ENCODE peak calls at places on chromosomes 6 and 20, in nine cellular contexts. G, Y, N, Q, M, H, L, C and K are unnamed samples.
A peak's percentile ranks its signal among the peaks of the same experiment; 100 is the strongest.

GRCh38 chr6:95133578-95133977 is 443.8 kb upstream of the MANEA start:
- DNase-seq in G (peak; percentile 39), Y (no peak), N (peak; percentile 23), L (no peak), M (no peak), C (peak; percentile 21), H (no peak), Q (no peak), K (no peak)

GRCh38 chr6:31474871-31475286 is 23.1 kb upstream of the MICB start:
- DNase-seq in M (no peak), C (no peak), Q (no peak), L (no peak), G (peak; percentile 14), Y (no peak), H (no peak), N (no peak), K (no peak)

GRCh38 chr6:42142118-42142835 is at the start of gene C6orf132:
- DNase-seq in G (peak; percentile 59), N (peak; percentile 42), C (no peak), M (no peak), Q (peak; percentile 73), L (peak; percentile 71), H (no peak), Y (no peak), K (no peak)

GRCh38 chr6:33314943-33315752 is 1.3 kb upstream of the TAPBP start:
- DNase-seq in L (no peak), N (peak; percentile 17), M (peak; percentile 71), Q (no peak), G (no peak), Y (no peak), H (peak; percentile 42), C (peak; percentile 50), K (peak; percentile 81)

GRCh38 chr20:62977613-62978558 is 25.4 kb downstream of the SLC17A9 start:
- DNase-seq in C (peak; percentile 33), G (no peak), L (peak; percentile 42), Y (no peak), M (no peak), N (no peak), H (no peak), Q (no peak), K (no peak)

GRCh38 chr6:30903236-30903635 is 4.8 kb upstream of the GTF2H4 start:
- DNase-seq in M (no peak), Q (no peak), L (no peak), G (no peak), Y (no peak), C (no peak), H (no peak), N (no peak), K (no peak)

GRCh38 chr6:32970413-32971244 is 2.2 kb downstream of the BRD2 start:
- DNase-seq in H (peak; percentile 77), N (peak; percentile 59), L (peak; percentile 71), C (peak; percentile 77), Q (peak; percentile 76), Y (peak; percentile 50), G (peak; percentile 76), M (peak; percentile 94), K (peak; percentile 95)

GRCh38 chr20:9015984-9016324 is 52.9 kb upstream of the PLCB4 start:
- DNase-seq in H (no peak), L (no peak), Y (no peak), N (peak; percentile 67), G (peak; percentile 95), M (no peak), Q (no peak), C (peak; percentile 29), K (no peak)

GRCh38 chr6:75317503-75318206 is 33.1 kb upstream of the TMEM30A start:
- DNase-seq in C (peak; percentile 24), Y (no peak), L (no peak), H (peak; percentile 71), Q (no peak), N (no peak), M (no peak), G (no peak), K (no peak)

GRCh38 chr6:43123691-43124314 is 47.3 kb upstream of the SRF start:
- DNase-seq in Q (no peak), Y (no peak), M (no peak), L (no peak), C (no peak), H (no peak), N (no peak), G (no peak), K (no peak)

GRCh38 chr6:137095651-137096238 is 51.0 kb upstream of the IL20RA start:
- DNase-seq in L (no peak), N (no peak), G (no peak), Y (no peak), Q (no peak), H (no peak), C (no peak), M (no peak), K (no peak)

GRCh38 chr6:162973141-162973872 is 245.5 kb downstream of the PACRG start:
- DNase-seq in Y (no peak), Q (no peak), M (no peak), N (no peak), G (no peak), H (no peak), L (no peak), C (no peak), K (no peak)

GRCh38 chr20:20782747-20783146 is 70.3 kb upstream of the RALGAPA2 start:
- DNase-seq in H (no peak), C (no peak), L (peak; percentile 36), Y (no peak), Q (no peak), M (no peak), N (no peak), G (no peak), K (no peak)

GRCh38 chr6:154868143-154868594 is 126.9 kb upstream of the TIAM2 start:
- DNase-seq in H (peak; percentile 57), N (no peak), Q (no peak), L (peak; percentile 35), M (no peak), Y (peak; percentile 15), G (peak; percentile 54), C (peak; percentile 37), K (no peak)

GRCh38 chr6:106572436-106572835 is 56.9 kb downstream of the RTN4IP1 start:
- DNase-seq in C (no peak), Q (no peak), Y (no peak), N (no peak), H (no peak), G (no peak), M (no peak), L (no peak), K (no peak)

GRCh38 chr20:5918856-5919633 is 31.3 kb downstream of the TRMT6 start:
- DNase-seq in Q (no peak), H (peak; percentile 67), C (peak; percentile 83), N (peak; percentile 76), G (peak; percentile 48), M (no peak), L (peak; percentile 30), Y (no peak), K (no peak)

GRCh38 chr20:8858181-8858794 is 210.6 kb upstream of the PLCB4 start:
- DNase-seq in G (no peak), H (no peak), C (no peak), Q (no peak), L (no peak), M (no peak), N (no peak), Y (no peak), K (no peak)

GRCh38 chr6:107750398-107750797 is 73.7 kb downstream of the SCML4 start:
- DNase-seq in G (no peak), H (no peak), C (no peak), Q (no peak), L (no peak), Y (no peak), N (no peak), M (no peak), K (no peak)

GRCh38 chr6:882084-882598 is 189.2 kb upstream of the EXOC2 start:
- DNase-seq in C (no peak), Q (no peak), M (no peak), H (no peak), G (no peak), N (no peak), L (no peak), Y (no peak), K (no peak)

GRCh38 chr20:14566505-14566904 is 229.1 kb upstream of the FLRT3 start:
- DNase-seq in G (no peak), Q (no peak), L (no peak), Y (no peak), H (no peak), M (peak; percentile 16), N (no peak), C (no peak), K (no peak)

GRCh38 chr6:53603381-53604121 is 58.6 kb upstream of the GCLC start:
- DNase-seq in G (peak; percentile 4), Q (no peak), C (no peak), Y (no peak), N (no peak), L (no peak), M (no peak), H (no peak), K (no peak)

GRCh38 chr20:48698507-48699267 is 129.1 kb downstream of the PREX1 start:
- DNase-seq in N (no peak), M (no peak), G (peak; percentile 6), H (no peak), L (no peak), Y (no peak), C (no peak), Q (no peak), K (no peak)

GRCh38 chr6:77456531-77457248 is 6.6 kb downstream of the HTR1B start:
- DNase-seq in N (peak; percentile 91), H (peak; percentile 96), G (peak; percentile 58), Y (no peak), M (peak; percentile 35), C (peak; percentile 88), L (peak; percentile 5), Q (no peak), K (no peak)

GRCh38 chr20:46614503-46614902 is 36.8 kb downstream of the SLC13A3 start:
- DNase-seq in C (no peak), H (no peak), G (no peak), N (no peak), Q (no peak), L (no peak), M (no peak), Y (no peak), K (no peak)

GRCh38 chr20:2397091-2397490 is 16.4 kb downstream of the TGM6 start:
- DNase-seq in N (no peak), L (no peak), Q (no peak), Y (no peak), G (no peak), M (no peak), H (no peak), C (no peak), K (no peak)

GRCh38 chr6:38713812-38714211 is 1.3 kb upstream of the DNAH8 start:
- DNase-seq in C (no peak), M (no peak), N (no peak), Y (no peak), L (no peak), Q (no peak), H (peak; percentile 43), G (no peak), K (no peak)

GRCh38 chr6:217048-217659 is 75.1 kb upstream of the DUSP22 start:
- DNase-seq in N (no peak), Q (no peak), H (no peak), M (no peak), C (no peak), L (peak; percentile 6), G (peak; percentile 22), Y (peak; percentile 37), K (no peak)

GRCh38 chr6:9131616-9132015 is 696.3 kb upstream of the SLC35B3 start:
- DNase-seq in L (no peak), H (no peak), Q (no peak), C (no peak), M (no peak), Y (no peak), G (no peak), N (no peak), K (no peak)

GRCh38 chr20:60062431-60063336 is 104.5 kb downstream of the CDH26 start:
- DNase-seq in Q (no peak), H (no peak), G (no peak), Y (peak; percentile 43), M (no peak), C (no peak), N (no peak), L (no peak), K (no peak)

GRCh38 chr6:3478341-3478740 is 21.5 kb upstream of the SLC22A23 start:
- DNase-seq in C (no peak), M (no peak), Q (no peak), G (no peak), L (no peak), H (no peak), Y (no peak), N (no peak), K (no peak)

GRCh38 chr6:56806368-56806767 is 148.5 kb upstream of the BEND6 start:
- DNase-seq in H (no peak), M (no peak), C (no peak), G (no peak), N (no peak), L (no peak), Y (no peak), Q (no peak), K (no peak)